ENCODE peak calls at places on chromosomes 7 and 10, in six cellular contexts. X is retinal pigment epithelial cell, L is A172, C is AG04450, M is dermis microvascular lymphatic vessel endothelial cell, Y is NCI-H1105. P is an unnamed sample.

GRCh38 chr7:134887523-134887922 is 98.8 kb upstream of the AGBL3 start:
- DNase-seq in M (no peak), Y (no peak), L (no peak), X (no peak), C (no peak), P (no peak)

GRCh38 chr10:76315240-76315639 is 883.8 kb downstream of the LRMDA start:
- DNase-seq in Y (no peak), C (no peak), L (no peak), X (no peak), M (no peak), P (no peak)

GRCh38 chr7:148912758-148913541 is 28.9 kb upstream of the EZH2 start:
- DNase-seq in C (no peak), Y (no peak), X (no peak), M (no peak), L (no peak), P (no peak)

GRCh38 chr10:130888493-130888892 is 423.0 kb downstream of the TCERG1L start:
- DNase-seq in L (no peak), C (no peak), M (no peak), Y (no peak), X (no peak), P (no peak)

GRCh38 chr10:44864042-44864436 is 47.1 kb upstream of the TMEM72 start:
- DNase-seq in X (no peak), Y (peak), L (no peak), C (no peak), M (no peak), P (no peak)

GRCh38 chr10:3666525-3667302 is 118.3 kb downstream of the KLF6 start:
- DNase-seq in Y (no peak), L (no peak), X (no peak), C (no peak), M (no peak), P (no peak)

GRCh38 chr10:133388973-133389818 is 4.8 kb upstream of the MTG1 start:
- DNase-seq in C (no peak), M (no peak), X (no peak), L (no peak), Y (no peak), P (no peak)

GRCh38 chr10:76456190-76456589 is 1024.8 kb downstream of the LRMDA start:
- DNase-seq in L (peak), C (no peak), Y (no peak), M (no peak), X (no peak), P (no peak)

GRCh38 chr7:129943352-129943751 is 9.4 kb downstream of the UBE2H start:
- DNase-seq in X (no peak), M (no peak), Y (no peak), C (no peak), L (no peak), P (no peak)

GRCh38 chr7:140230517-140230861 is 53.7 kb upstream of the KDM7A start:
- DNase-seq in C (no peak), Y (no peak), X (no peak), M (no peak), L (no peak), P (peak)

GRCh38 chr7:90461216-90461615 is 8.2 kb upstream of the PTTG1IP2 start:
- DNase-seq in X (no peak), M (no peak), L (no peak), C (no peak), Y (no peak), P (no peak)

GRCh38 chr7:71835056-71835455 is 577.1 kb downstream of the CALN1 start:
- DNase-seq in M (no peak), L (no peak), X (no peak), C (no peak), Y (no peak), P (no peak)

GRCh38 chr7:41538810-41539724 is 163.8 kb downstream of the INHBA start:
- DNase-seq in X (peak), C (no peak), L (no peak), M (no peak), Y (no peak), P (no peak)

GRCh38 chr7:51255536-51256243 is 60.9 kb downstream of the COBL start:
- DNase-seq in C (no peak), M (no peak), L (no peak), X (no peak), Y (no peak), P (peak)

GRCh38 chr7:82443044-82443800 is at the start of gene CACNA2D1:
- DNase-seq in L (no peak), C (no peak), M (peak), X (no peak), Y (no peak), P (peak)

GRCh38 chr10:77383861-77384553 is 253.6 kb downstream of the KCNMA1 start:
- DNase-seq in Y (peak), L (no peak), C (no peak), X (no peak), M (no peak), P (no peak)

GRCh38 chr7:73969991-73970390 is 58.0 kb upstream of the ELN start:
- DNase-seq in L (no peak), C (no peak), Y (no peak), M (no peak), X (no peak), P (no peak)

GRCh38 chr7:138226001-138226476 is 149.8 kb downstream of the AKR1D1 start:
- DNase-seq in L (no peak), C (no peak), X (no peak), M (peak), Y (no peak), P (no peak)

GRCh38 chr10:73480158-73480557 is 15.7 kb downstream of the PPP3CB start:
- DNase-seq in C (no peak), L (peak), Y (no peak), X (peak), M (no peak), P (no peak)

GRCh38 chr10:112716924-112717348 is 233.1 kb upstream of the TCF7L2 start:
- DNase-seq in C (no peak), M (peak), L (peak), X (no peak), Y (no peak), P (peak)

GRCh38 chr10:103789771-103790201 is 65.6 kb downstream of the SH3PXD2A start:
- DNase-seq in Y (no peak), M (no peak), X (no peak), L (no peak), C (no peak), P (no peak)

GRCh38 chr7:76300210-76300731 is 2.2 kb upstream of the HSPB1 start:
- DNase-seq in X (peak), L (peak), Y (no peak), M (no peak), C (no peak), P (no peak)

GRCh38 chr10:71314028-71314693 is 4.9 kb upstream of the SLC29A3 start:
- DNase-seq in X (no peak), L (peak), Y (no peak), M (no peak), C (no peak), P (peak)

P was measured in MG63.